ENCODE peak calls at places on chromosomes 3 and 15, in six cellular contexts. One of them, this sample, is unnamed. For H3K4me1, the result is how much of the 10 kb centered on the place peaks cover.

GRCh38 chr15:43513550-43513949 is 3.9 kb upstream of the MAP1A start:
- DNase-seq in fibroblast of lung: no peak
- DNase-seq in CD8-positive, alpha-beta memory T cell: no peak
- DNase-seq in adrenal gland: no peak
- DNase-seq in IMR-90: peak
- DNase-seq in naive thymus-derived CD4-positive, alpha-beta T cell: no peak
- DNase-seq in this sample: no peak

GRCh38 chr3:45596290-45596791 is 1.8 kb downstream of the LIMD1 start:
- DNase-seq in fibroblast of lung: no peak
- DNase-seq in CD8-positive, alpha-beta memory T cell: no peak
- DNase-seq in adrenal gland: no peak
- DNase-seq in IMR-90: no peak
- DNase-seq in naive thymus-derived CD4-positive, alpha-beta T cell: no peak
- DNase-seq in this sample: no peak

GRCh38 chr15:95604634-95605036 is 725.9 kb upstream of the NR2F2 start:
- DNase-seq in fibroblast of lung: peak
- DNase-seq in CD8-positive, alpha-beta memory T cell: no peak
- DNase-seq in adrenal gland: no peak
- DNase-seq in IMR-90: peak
- DNase-seq in naive thymus-derived CD4-positive, alpha-beta T cell: no peak
- DNase-seq in this sample: no peak

GRCh38 chr15:76059320-76060097 is at the start of gene TMEM266:
- DNase-seq in fibroblast of lung: peak
- DNase-seq in CD8-positive, alpha-beta memory T cell: no peak
- DNase-seq in adrenal gland: peak
- DNase-seq in IMR-90: peak
- DNase-seq in naive thymus-derived CD4-positive, alpha-beta T cell: no peak
- DNase-seq in this sample: peak

GRCh38 chr15:78162038-78162437 is 12.9 kb downstream of the IDH3A start:
- DNase-seq in fibroblast of lung: no peak
- DNase-seq in CD8-positive, alpha-beta memory T cell: no peak
- DNase-seq in adrenal gland: no peak
- DNase-seq in IMR-90: no peak
- DNase-seq in naive thymus-derived CD4-positive, alpha-beta T cell: peak
- DNase-seq in this sample: no peak

GRCh38 chr15:52278636-52279367 is 16.8 kb downstream of the MYO5C start:
- DNase-seq in fibroblast of lung: no peak
- DNase-seq in CD8-positive, alpha-beta memory T cell: no peak
- DNase-seq in adrenal gland: no peak
- DNase-seq in IMR-90: no peak
- DNase-seq in naive thymus-derived CD4-positive, alpha-beta T cell: no peak
- DNase-seq in this sample: no peak

GRCh38 chr15:71440479-71441071 is 325.3 kb downstream of the THSD4 start:
- DNase-seq in fibroblast of lung: peak
- DNase-seq in CD8-positive, alpha-beta memory T cell: no peak
- DNase-seq in adrenal gland: no peak
- DNase-seq in IMR-90: peak
- DNase-seq in naive thymus-derived CD4-positive, alpha-beta T cell: peak
- DNase-seq in this sample: no peak

GRCh38 chr3:144636833-144637232 is 665.2 kb downstream of the DIPK2A start:
- DNase-seq in fibroblast of lung: no peak
- DNase-seq in CD8-positive, alpha-beta memory T cell: no peak
- DNase-seq in adrenal gland: no peak
- DNase-seq in IMR-90: no peak
- DNase-seq in naive thymus-derived CD4-positive, alpha-beta T cell: no peak
- DNase-seq in this sample: peak

GRCh38 chr15:64004582-64004981 is 41.7 kb downstream of the DAPK2 start:
- DNase-seq in fibroblast of lung: peak
- DNase-seq in CD8-positive, alpha-beta memory T cell: no peak
- DNase-seq in adrenal gland: peak
- DNase-seq in IMR-90: no peak
- DNase-seq in naive thymus-derived CD4-positive, alpha-beta T cell: no peak
- DNase-seq in this sample: no peak

GRCh38 chr3:173708191-173708590 is 310.6 kb downstream of the NLGN1 start:
- DNase-seq in fibroblast of lung: peak
- DNase-seq in CD8-positive, alpha-beta memory T cell: no peak
- DNase-seq in adrenal gland: no peak
- DNase-seq in IMR-90: no peak
- DNase-seq in naive thymus-derived CD4-positive, alpha-beta T cell: no peak
- DNase-seq in this sample: no peak

GRCh38 chr15:33064878-33065277 is 129.6 kb downstream of the FMN1 start:
- DNase-seq in fibroblast of lung: peak
- DNase-seq in CD8-positive, alpha-beta memory T cell: no peak
- DNase-seq in adrenal gland: no peak
- DNase-seq in IMR-90: peak
- DNase-seq in naive thymus-derived CD4-positive, alpha-beta T cell: no peak
- DNase-seq in this sample: no peak

GRCh38 chr3:192884831-192885356 is 32.8 kb downstream of the MB21D2 start:
- DNase-seq in fibroblast of lung: peak
- DNase-seq in CD8-positive, alpha-beta memory T cell: no peak
- DNase-seq in adrenal gland: no peak
- DNase-seq in IMR-90: peak
- DNase-seq in naive thymus-derived CD4-positive, alpha-beta T cell: no peak
- DNase-seq in this sample: no peak

GRCh38 chr3:197352382-197352781 is 54.0 kb upstream of the DLG1 start:
- DNase-seq in fibroblast of lung: peak
- DNase-seq in CD8-positive, alpha-beta memory T cell: no peak
- DNase-seq in adrenal gland: peak
- DNase-seq in IMR-90: peak
- DNase-seq in naive thymus-derived CD4-positive, alpha-beta T cell: no peak
- DNase-seq in this sample: peak

GRCh38 chr15:91224750-91225380 is 124.8 kb downstream of the SV2B start:
- DNase-seq in fibroblast of lung: peak
- DNase-seq in CD8-positive, alpha-beta memory T cell: no peak
- DNase-seq in adrenal gland: no peak
- DNase-seq in IMR-90: peak
- DNase-seq in naive thymus-derived CD4-positive, alpha-beta T cell: no peak
- DNase-seq in this sample: peak

GRCh38 chr3:66237551-66237950 is 16.8 kb downstream of the SLC25A26 start:
- DNase-seq in fibroblast of lung: no peak
- DNase-seq in CD8-positive, alpha-beta memory T cell: no peak
- DNase-seq in adrenal gland: no peak
- DNase-seq in IMR-90: no peak
- DNase-seq in naive thymus-derived CD4-positive, alpha-beta T cell: no peak
- DNase-seq in this sample: no peak

GRCh38 chr3:24640330-24640877 is 145.8 kb upstream of the THRB start:
- DNase-seq in fibroblast of lung: peak
- DNase-seq in CD8-positive, alpha-beta memory T cell: no peak
- DNase-seq in adrenal gland: no peak
- DNase-seq in IMR-90: no peak
- DNase-seq in naive thymus-derived CD4-positive, alpha-beta T cell: no peak
- DNase-seq in this sample: no peak

GRCh38 chr15:76071816-76072215 is 12.0 kb downstream of the TMEM266 start:
- DNase-seq in fibroblast of lung: no peak
- DNase-seq in CD8-positive, alpha-beta memory T cell: no peak
- DNase-seq in adrenal gland: no peak
- DNase-seq in IMR-90: no peak
- DNase-seq in naive thymus-derived CD4-positive, alpha-beta T cell: no peak
- DNase-seq in this sample: no peak

GRCh38 chr15:73854265-73854664 is 19.1 kb upstream of the TBC1D21 start:
- DNase-seq in fibroblast of lung: no peak
- DNase-seq in CD8-positive, alpha-beta memory T cell: no peak
- DNase-seq in adrenal gland: no peak
- DNase-seq in IMR-90: no peak
- DNase-seq in naive thymus-derived CD4-positive, alpha-beta T cell: no peak
- DNase-seq in this sample: no peak

GRCh38 chr3:194137314-194138097 is 1.6 kb downstream of the HES1 start:
- DNase-seq in fibroblast of lung: peak
- DNase-seq in CD8-positive, alpha-beta memory T cell: peak
- DNase-seq in adrenal gland: peak
- DNase-seq in IMR-90: peak
- DNase-seq in naive thymus-derived CD4-positive, alpha-beta T cell: peak
- DNase-seq in this sample: peak

GRCh38 chr15:51623386-51623938 is 891 bp upstream of the DMXL2 start:
- DNase-seq in fibroblast of lung: no peak
- DNase-seq in CD8-positive, alpha-beta memory T cell: no peak
- DNase-seq in adrenal gland: no peak
- DNase-seq in IMR-90: no peak
- DNase-seq in naive thymus-derived CD4-positive, alpha-beta T cell: no peak
- DNase-seq in this sample: no peak

GRCh38 chr15:55912982-55913381 is 80.4 kb downstream of the NEDD4 start:
- DNase-seq in fibroblast of lung: peak
- DNase-seq in CD8-positive, alpha-beta memory T cell: no peak
- DNase-seq in adrenal gland: no peak
- DNase-seq in IMR-90: no peak
- DNase-seq in naive thymus-derived CD4-positive, alpha-beta T cell: no peak
- DNase-seq in this sample: peak

GRCh38 chr15:55909036-55909811 is 84.2 kb downstream of the NEDD4 start:
- DNase-seq in fibroblast of lung: peak
- DNase-seq in CD8-positive, alpha-beta memory T cell: no peak
- DNase-seq in adrenal gland: no peak
- DNase-seq in IMR-90: peak
- DNase-seq in naive thymus-derived CD4-positive, alpha-beta T cell: no peak
- DNase-seq in this sample: peak

GRCh38 chr15:55902975-55903374 is 90.4 kb downstream of the NEDD4 start:
- DNase-seq in fibroblast of lung: peak
- DNase-seq in CD8-positive, alpha-beta memory T cell: no peak
- DNase-seq in adrenal gland: no peak
- DNase-seq in IMR-90: peak
- DNase-seq in naive thymus-derived CD4-positive, alpha-beta T cell: no peak
- DNase-seq in this sample: no peak

GRCh38 chr15:55907797-55908196 is 85.6 kb downstream of the NEDD4 start:
- DNase-seq in fibroblast of lung: peak
- DNase-seq in CD8-positive, alpha-beta memory T cell: no peak
- DNase-seq in adrenal gland: no peak
- DNase-seq in IMR-90: peak
- DNase-seq in naive thymus-derived CD4-positive, alpha-beta T cell: no peak
- DNase-seq in this sample: peak
- H3K27ac ChIP-seq in fibroblast of lung: peak
- H3K27ac ChIP-seq in CD8-positive, alpha-beta memory T cell: no peak
- H3K27ac ChIP-seq in adrenal gland: no peak
- H3K27ac ChIP-seq in IMR-90: peak
- H3K27ac ChIP-seq in naive thymus-derived CD4-positive, alpha-beta T cell: no peak
- H3K27ac ChIP-seq in this sample: peak

DNA sequence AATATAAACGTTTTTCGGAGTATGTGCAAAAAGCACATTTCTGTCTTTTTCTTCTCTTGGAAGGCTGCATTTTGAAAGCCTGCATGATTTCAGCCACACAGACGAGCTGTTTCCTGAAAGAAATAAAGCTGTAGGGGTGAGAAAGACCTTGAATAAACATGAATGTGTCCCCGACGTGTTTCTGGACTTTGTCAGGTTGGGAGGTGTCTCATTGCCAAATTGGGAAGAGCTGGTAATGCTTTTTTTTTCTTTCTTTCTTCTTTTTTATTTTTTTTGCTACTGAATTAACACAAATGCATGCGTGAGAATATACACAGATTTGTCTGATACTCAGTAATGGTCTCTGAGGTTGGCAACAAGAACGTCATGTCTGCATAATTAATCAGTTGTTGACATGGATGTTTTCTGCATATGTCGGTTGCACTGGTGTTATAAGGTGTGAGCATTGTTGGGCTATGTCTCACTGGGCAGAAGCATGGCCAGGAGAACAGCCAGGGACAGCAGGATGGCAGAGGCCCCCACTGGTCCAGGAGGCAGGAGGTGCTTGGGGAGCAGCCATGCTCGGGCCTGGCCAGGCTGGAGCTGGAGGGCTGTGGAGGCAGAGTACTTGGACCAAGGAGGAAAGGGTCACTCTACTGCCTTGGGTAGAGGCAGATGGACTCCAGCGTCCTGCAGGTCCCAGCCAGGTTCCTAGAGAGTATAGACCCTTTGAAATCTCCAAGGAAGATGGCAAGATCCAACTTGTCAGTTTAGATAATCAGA is 39.1 kb downstream of the ADAMTSL3 start:
- DNase-seq in fibroblast of lung: no peak
- DNase-seq in CD8-positive, alpha-beta memory T cell: no peak
- DNase-seq in adrenal gland: no peak
- DNase-seq in IMR-90: no peak
- DNase-seq in naive thymus-derived CD4-positive, alpha-beta T cell: no peak
- DNase-seq in this sample: no peak
- H3K4me1 ChIP-seq in fibroblast of lung: under half
- H3K4me1 ChIP-seq in CD8-positive, alpha-beta memory T cell: under half
- H3K4me1 ChIP-seq in adrenal gland: under half
- H3K4me1 ChIP-seq in IMR-90: under half
- H3K4me1 ChIP-seq in naive thymus-derived CD4-positive, alpha-beta T cell: under half
- H3K4me1 ChIP-seq in this sample: under half

GRCh38 chr15:90004671-90005070 is 3.5 kb downstream of the ZNF710 start:
- DNase-seq in fibroblast of lung: peak
- DNase-seq in CD8-positive, alpha-beta memory T cell: no peak
- DNase-seq in adrenal gland: peak
- DNase-seq in IMR-90: peak
- DNase-seq in naive thymus-derived CD4-positive, alpha-beta T cell: no peak
- DNase-seq in this sample: no peak

GRCh38 chr15:90001683-90002427 is 731 bp downstream of the ZNF710 start:
- DNase-seq in fibroblast of lung: peak
- DNase-seq in CD8-positive, alpha-beta memory T cell: peak
- DNase-seq in adrenal gland: no peak
- DNase-seq in IMR-90: peak
- DNase-seq in naive thymus-derived CD4-positive, alpha-beta T cell: peak
- DNase-seq in this sample: peak

GRCh38 chr15:90004252-90004651 is 3.1 kb downstream of the ZNF710 start:
- DNase-seq in fibroblast of lung: no peak
- DNase-seq in CD8-positive, alpha-beta memory T cell: no peak
- DNase-seq in adrenal gland: no peak
- DNase-seq in IMR-90: no peak
- DNase-seq in naive thymus-derived CD4-positive, alpha-beta T cell: no peak
- DNase-seq in this sample: no peak

GRCh38 chr15:90002428-90002844 is 1.3 kb downstream of the ZNF710 start:
- DNase-seq in fibroblast of lung: peak
- DNase-seq in CD8-positive, alpha-beta memory T cell: peak
- DNase-seq in adrenal gland: no peak
- DNase-seq in IMR-90: peak
- DNase-seq in naive thymus-derived CD4-positive, alpha-beta T cell: peak
- DNase-seq in this sample: peak

DNA sequence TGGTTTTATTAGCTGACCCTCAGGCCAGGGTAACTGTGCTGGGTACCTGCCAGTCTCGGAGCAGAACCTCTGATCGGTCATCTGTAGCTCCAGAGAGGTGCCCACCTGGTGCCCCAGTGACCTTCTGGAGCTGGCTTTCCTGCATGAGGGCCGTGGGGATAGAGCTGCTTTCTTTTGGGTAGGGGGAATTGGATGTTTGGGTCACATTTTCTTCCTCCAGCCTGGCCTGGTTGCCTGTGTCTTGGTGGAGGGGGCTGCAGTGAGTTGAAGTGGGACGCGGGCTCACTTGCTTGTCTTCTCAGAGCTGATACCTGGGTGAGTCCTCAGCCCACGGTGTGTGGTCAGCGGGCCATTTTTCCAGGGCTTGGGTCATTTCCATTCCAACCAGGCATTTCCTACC is 2.6 kb downstream of the ZNF710 start:
- DNase-seq in fibroblast of lung: peak
- DNase-seq in CD8-positive, alpha-beta memory T cell: no peak
- DNase-seq in adrenal gland: no peak
- DNase-seq in IMR-90: no peak
- DNase-seq in naive thymus-derived CD4-positive, alpha-beta T cell: no peak
- DNase-seq in this sample: no peak
- H3K4me3 ChIP-seq in fibroblast of lung: peak
- H3K4me3 ChIP-seq in CD8-positive, alpha-beta memory T cell: no peak
- H3K4me3 ChIP-seq in adrenal gland: no peak
- H3K4me3 ChIP-seq in IMR-90: no peak
- H3K4me3 ChIP-seq in naive thymus-derived CD4-positive, alpha-beta T cell: no peak
- H3K4me3 ChIP-seq in this sample: no peak

DNA sequence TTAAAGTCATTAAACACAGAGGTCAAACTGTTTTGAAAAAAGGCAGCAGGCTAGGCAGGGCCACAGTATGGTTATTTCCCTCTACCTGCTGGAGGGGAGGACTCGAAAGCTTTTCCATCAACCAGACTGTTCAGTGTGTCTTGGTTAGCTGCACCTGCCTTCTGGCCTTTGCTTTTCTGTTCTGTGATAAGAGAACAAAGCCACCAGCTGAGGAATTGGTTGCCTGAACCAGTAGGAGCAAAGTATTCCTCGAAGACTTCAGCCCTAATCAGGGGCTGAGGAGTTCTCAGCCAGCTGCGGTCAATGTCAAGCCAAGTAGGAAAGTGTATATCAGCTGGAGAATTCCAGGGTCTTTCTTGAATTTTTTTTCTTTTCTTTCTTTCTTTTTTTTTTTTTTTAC is 132.5 kb downstream of the SOX2 start:
- DNase-seq in fibroblast of lung: no peak
- DNase-seq in CD8-positive, alpha-beta memory T cell: no peak
- DNase-seq in adrenal gland: no peak
- DNase-seq in IMR-90: no peak
- DNase-seq in naive thymus-derived CD4-positive, alpha-beta T cell: no peak
- DNase-seq in this sample: no peak
- H3K27ac ChIP-seq in fibroblast of lung: no peak
- H3K27ac ChIP-seq in CD8-positive, alpha-beta memory T cell: no peak
- H3K27ac ChIP-seq in adrenal gland: no peak
- H3K27ac ChIP-seq in IMR-90: no peak
- H3K27ac ChIP-seq in naive thymus-derived CD4-positive, alpha-beta T cell: no peak
- H3K27ac ChIP-seq in this sample: no peak

This sample was measured in SJCRH30.